ENCODE peak calls at places on chromosomes 11 and 22, in five cellular contexts. W is SK-N-SH, C is K562, G is GM12878, F is HepG2. X is an unnamed sample.

GRCh38 chr22:24875862-24876506 is 70.0 kb downstream of the SGSM1 start:
- DNase-seq in W (no peak), C (peak; percentile 31), G (no peak), F (no peak), X (peak; percentile 38)

GRCh38 chr11:106724293-106724892 is 293.9 kb downstream of the GUCY1A2 start:
- DNase-seq in W (no peak), C (no peak), G (no peak), F (no peak), X (no peak)

GRCh38 chr11:86396403-86396802 is 21.7 kb downstream of the CCDC81 start:
- DNase-seq in W (no peak), C (no peak), G (no peak), F (no peak), X (no peak)

GRCh38 chr11:131955901-131956300 is 585.5 kb downstream of the NTM start:
- DNase-seq in W (no peak), C (no peak), G (no peak), F (no peak), X (no peak)

GRCh38 chr22:19085233-19086043 is 36.8 kb downstream of the DGCR2 start:
- DNase-seq in W (peak; percentile 69), C (peak; percentile 54), G (peak; percentile 43), F (peak; percentile 26), X (no peak)

GRCh38 chr11:134667175-134667500 is 255.1 kb upstream of the B3GAT1 start:
- DNase-seq in W (no peak), C (no peak), G (no peak), F (no peak), X (no peak)

GRCh38 chr11:19441752-19442553 is 201.2 kb upstream of the E2F8 start:
- DNase-seq in W (peak; percentile 64), C (peak; percentile 84), G (peak; percentile 95), F (no peak), X (no peak)

GRCh38 chr22:49930596-49931412 is 12.4 kb downstream of the CRELD2 start:
- DNase-seq in W (peak; percentile 74), C (no peak), G (peak; percentile 78), F (peak; percentile 81), X (no peak)

GRCh38 chr11:108007819-108008218 is 879 bp upstream of the CUL5 start:
- DNase-seq in W (no peak), C (no peak), G (no peak), F (no peak), X (no peak)

GRCh38 chr11:119854521-119854920 is 125.5 kb upstream of the NECTIN1 start:
- DNase-seq in W (no peak), C (no peak), G (no peak), F (no peak), X (no peak)

GRCh38 chr11:73312806-73313403 is 4.8 kb downstream of the ARHGEF17 start:
- DNase-seq in W (peak; percentile 83), C (no peak), G (no peak), F (no peak), X (no peak)

GRCh38 chr11:126357055-126357962 is 1.8 kb downstream of the ST3GAL4 start:
- DNase-seq in W (no peak), C (no peak), G (no peak), F (no peak), X (no peak)

GRCh38 chr22:30286813-30287625 is 2.3 kb downstream of the CASTOR1 start:
- DNase-seq in W (peak; percentile 85), C (peak; percentile 71), G (no peak), F (peak; percentile 45), X (peak; percentile 67)

GRCh38 chr22:23708270-23708669 is 17.5 kb downstream of the RGL4 start:
- DNase-seq in W (no peak), C (no peak), G (no peak), F (no peak), X (no peak)

GRCh38 chr11:86672007-86672621 is at the start of gene ME3:
- DNase-seq in W (peak; percentile 77), C (no peak), G (no peak), F (no peak), X (no peak)

GRCh38 chr11:67543585-67543984 is 20.3 kb upstream of the CABP2 start:
- DNase-seq in W (no peak), C (no peak), G (no peak), F (no peak), X (no peak)

GRCh38 chr11:20601221-20601914 is 2.0 kb downstream of the SLC6A5 start:
- DNase-seq in W (no peak), C (no peak), G (no peak), F (no peak), X (peak; percentile 75)

GRCh38 chr22:38866024-38866398 is 6.0 kb downstream of the CBX6 start:
- DNase-seq in W (no peak), C (no peak), G (no peak), F (no peak), X (no peak)

GRCh38 chr11:107716884-107717532 is 5.2 kb upstream of the SLN start:
- DNase-seq in W (no peak), C (no peak), G (no peak), F (no peak), X (no peak)

GRCh38 chr22:17315310-17315709 is 54.0 kb upstream of the CECR2 start:
- DNase-seq in W (no peak), C (no peak), G (no peak), F (no peak), X (no peak)

GRCh38 chr22:33565580-33565995 is 354.7 kb downstream of the LARGE1 start:
- DNase-seq in W (no peak), C (no peak), G (no peak), F (no peak), X (no peak)

GRCh38 chr11:88179141-88179540 is 3.9 kb upstream of the RAB38 start:
- DNase-seq in W (no peak), C (no peak), G (peak; percentile 78), F (no peak), X (no peak)

GRCh38 chr11:23865341-23865975 is 631.4 kb upstream of the LUZP2 start:
- DNase-seq in W (no peak), C (no peak), G (no peak), F (no peak), X (no peak)

GRCh38 chr22:45804986-45805325 is 133.3 kb downstream of the ATXN10 start:
- DNase-seq in W (no peak), C (no peak), G (no peak), F (peak; percentile 4), X (no peak)

GRCh38 chr22:43878831-43879550 is 12.8 kb downstream of the PNPLA5 start:
- DNase-seq in W (no peak), C (no peak), G (no peak), F (no peak), X (no peak)
- TF ChIP-seq TAF1 in W (no peak), C (no peak), G (no peak), F (no peak), X (no peak)

DNA sequence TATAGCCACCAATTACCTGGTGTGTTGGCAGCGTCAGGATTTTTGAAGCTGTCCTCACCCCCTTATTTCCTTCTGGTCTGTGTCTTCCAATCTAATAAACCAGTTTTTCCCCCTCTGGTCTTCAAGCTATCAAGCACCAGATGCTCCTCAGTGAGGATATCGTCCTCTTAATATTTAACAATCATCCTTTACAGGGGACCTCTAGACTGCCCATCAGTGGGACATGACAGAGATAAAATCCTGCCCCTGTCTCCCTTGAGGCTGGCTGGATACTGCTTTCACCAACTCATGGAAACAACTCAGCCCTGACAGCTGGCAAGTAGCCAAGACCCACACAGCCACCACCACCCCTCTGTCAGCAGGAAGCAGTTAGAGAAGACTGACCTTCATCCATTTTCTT is 421.0 kb upstream of the API5 start:
- DNase-seq in W (peak; percentile 59), C (no peak), G (no peak), F (no peak), X (no peak)
- TF ChIP-seq RAD21 in W (peak; percentile 52), C (no peak), G (no peak), F (no peak), X (no peak)

DNA sequence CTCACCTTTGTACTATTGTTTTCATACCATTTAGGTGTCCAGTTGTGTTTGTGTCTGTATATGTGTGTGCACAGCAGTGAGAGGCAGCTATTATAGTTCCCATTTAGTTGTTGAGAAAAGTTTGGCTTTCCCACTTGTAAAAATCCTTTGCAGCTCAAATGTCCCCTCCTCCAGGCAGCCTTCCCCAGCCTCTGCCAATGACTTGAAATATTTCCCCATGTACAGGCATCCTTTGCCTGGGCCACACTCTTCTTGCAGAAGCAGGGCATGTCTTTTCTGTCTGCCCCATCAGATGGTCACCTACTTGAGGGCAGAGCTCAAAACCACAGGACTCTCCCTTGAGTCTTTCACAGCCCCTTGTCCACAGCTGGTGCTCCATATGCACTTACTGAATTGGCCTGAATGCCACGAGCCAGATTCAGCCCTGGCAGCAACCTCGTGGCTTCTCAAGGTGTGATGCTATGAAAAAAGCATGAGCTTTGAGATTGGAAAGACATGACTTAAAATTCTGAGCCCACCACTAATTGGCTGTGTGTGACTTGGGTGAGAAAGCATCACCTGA is 39.3 kb downstream of the MYEOV start:
- DNase-seq in W (no peak), C (no peak), G (no peak), F (no peak), X (no peak)
- TF ChIP-seq TAF1 in W (no peak), C (no peak), G (no peak), F (no peak), X (no peak)

GRCh38 chr11:17259519-17259918 is 17.0 kb upstream of the NUCB2 start:
- DNase-seq in W (no peak), C (no peak), G (no peak), F (no peak), X (no peak)

GRCh38 chr11:17256512-17256911 is 20.0 kb upstream of the NUCB2 start:
- DNase-seq in W (no peak), C (no peak), G (no peak), F (no peak), X (no peak)

GRCh38 chr11:17258670-17259069 is 17.9 kb upstream of the NUCB2 start:
- DNase-seq in W (no peak), C (no peak), G (no peak), F (no peak), X (no peak)

GRCh38 chr11:17257200-17257599 is 19.3 kb upstream of the NUCB2 start:
- DNase-seq in W (no peak), C (no peak), G (no peak), F (no peak), X (no peak)

GRCh38 chr11:17259931-17260499 is 16.5 kb upstream of the NUCB2 start:
- DNase-seq in W (no peak), C (peak; percentile 48), G (no peak), F (no peak), X (no peak)
- TF ChIP-seq RAD21 in W (no peak), C (no peak), G (no peak), F (no peak), X (no peak)

GRCh38 chr22:32202539-32203180 is 2.2 kb downstream of the RFPL2 start:
- DNase-seq in W (peak; percentile 78), C (peak; percentile 16), G (no peak), F (peak; percentile 68), X (no peak)

GRCh38 chr22:32199961-32200360 is 4.9 kb downstream of the RFPL2 start:
- DNase-seq in W (no peak), C (no peak), G (no peak), F (no peak), X (no peak)

GRCh38 chr22:32200752-32201151 is 4.1 kb downstream of the RFPL2 start:
- DNase-seq in W (no peak), C (no peak), G (no peak), F (no peak), X (no peak)

GRCh38 chr22:32202161-32202538 is 2.7 kb downstream of the RFPL2 start:
- DNase-seq in W (no peak), C (no peak), G (no peak), F (no peak), X (peak; percentile 7)

GRCh38 chr22:32199341-32199740 is 5.5 kb downstream of the RFPL2 start:
- DNase-seq in W (no peak), C (no peak), G (no peak), F (no peak), X (peak; percentile 33)
- TF ChIP-seq TAF1 in W (no peak), C (no peak), G (no peak), F (no peak), X (no peak)